ENCODE peak calls at places on chromosomes 6 and 20, in seven cellular contexts. A is osteoblast, T is bronchial epithelial cell, V is cardiac muscle cell, K is stomach, M is ovary, W is heart left ventricle. N is an unnamed sample.

GRCh38 chr20:6395695-6396094 is 272.9 kb upstream of the FERMT1 start:
- DNase-seq in A (no peak), T (peak; percentile 61), V (peak; percentile 42), K (no peak), M (no peak), W (no peak), N (no peak)

GRCh38 chr6:45661667-45662066 is 283.9 kb upstream of the SUPT3H start:
- DNase-seq in A (peak; percentile 90), T (peak; percentile 54), V (peak; percentile 27), K (no peak), M (no peak), W (no peak), N (no peak)

GRCh38 chr6:89818977-89819335 is 638 bp downstream of the MDN1 start:
- DNase-seq in A (no peak), T (peak; percentile 61), V (peak; percentile 41), K (no peak), M (no peak), W (no peak), N (no peak)

GRCh38 chr6:127956260-127956888 is 55.5 kb upstream of the THEMIS start:
- DNase-seq in A (no peak), T (peak; percentile 41), V (no peak), K (no peak), M (no peak), W (no peak), N (no peak)

GRCh38 chr6:144588674-144589325 is 303.7 kb downstream of the UTRN start:
- DNase-seq in A (no peak), T (no peak), V (peak; percentile 10), K (no peak), M (no peak), W (no peak), N (no peak)

GRCh38 chr20:45771182-45771759 is 20.4 kb downstream of the WFDC3 start:
- DNase-seq in A (peak; percentile 77), T (peak; percentile 67), V (peak; percentile 80), K (peak; percentile 89), M (peak; percentile 76), W (peak; percentile 77), N (peak; percentile 66)

GRCh38 chr6:15036690-15037245 is 209.1 kb upstream of the JARID2 start:
- DNase-seq in A (no peak), T (no peak), V (no peak), K (peak; percentile 39), M (no peak), W (peak; percentile 87), N (no peak)

GRCh38 chr6:46935687-46936086 is 13.9 kb upstream of the ADGRF5 start:
- DNase-seq in A (no peak), T (no peak), V (peak; percentile 25), K (no peak), M (no peak), W (no peak), N (peak; percentile 37)

GRCh38 chr6:111129003-111129402 is 41.7 kb downstream of the SLC16A10 start:
- DNase-seq in A (no peak), T (no peak), V (peak; percentile 25), K (peak; percentile 76), M (peak; percentile 71), W (no peak), N (no peak)

GRCh38 chr20:7924692-7925091 is 15.6 kb downstream of the HAO1 start:
- DNase-seq in A (no peak), T (peak; percentile 89), V (peak; percentile 85), K (no peak), M (no peak), W (no peak), N (no peak)

GRCh38 chr20:20217626-20218025 is 150.3 kb upstream of the INSM1 start:
- DNase-seq in A (no peak), T (no peak), V (no peak), K (no peak), M (no peak), W (no peak), N (no peak)

GRCh38 chr6:8065519-8065911 is 1.3 kb upstream of the BLOC1S5 start:
- DNase-seq in A (no peak), T (peak; percentile 54), V (no peak), K (no peak), M (no peak), W (no peak), N (no peak)

GRCh38 chr20:46243707-46244628 is 64.3 kb downstream of the CDH22 start:
- DNase-seq in A (peak; percentile 90), T (peak; percentile 97), V (peak; percentile 6), K (no peak), M (no peak), W (no peak), N (peak; percentile 34)

GRCh38 chr6:134896881-134897280 is 53.0 kb downstream of the ALDH8A1 start:
- DNase-seq in A (no peak), T (no peak), V (no peak), K (no peak), M (no peak), W (no peak), N (no peak)

GRCh38 chr6:54426995-54427394 is 118.8 kb downstream of the TINAG start:
- DNase-seq in A (peak; percentile 10), T (no peak), V (no peak), K (no peak), M (no peak), W (no peak), N (no peak)

GRCh38 chr6:125157280-125157679 is 3.7 kb downstream of the TPD52L1 start:
- DNase-seq in A (no peak), T (no peak), V (no peak), K (no peak), M (no peak), W (no peak), N (no peak)

GRCh38 chr6:25279748-25280616 is 808 bp downstream of the CARMIL1 start:
- DNase-seq in A (peak; percentile 68), T (no peak), V (no peak), K (peak; percentile 38), M (peak; percentile 54), W (no peak), N (peak; percentile 74)

GRCh38 chr6:39669943-39670342 is 55.3 kb downstream of the KIF6 start:
- DNase-seq in A (no peak), T (no peak), V (no peak), K (no peak), M (no peak), W (no peak), N (no peak)

GRCh38 chr6:160750276-160750689 is 48.2 kb downstream of the PLG start:
- DNase-seq in A (peak; percentile 15), T (peak; percentile 48), V (no peak), K (no peak), M (no peak), W (no peak), N (peak; percentile 69)

GRCh38 chr20:16314722-16315121 is 258.5 kb downstream of the KIF16B start:
- DNase-seq in A (no peak), T (no peak), V (no peak), K (no peak), M (no peak), W (no peak), N (no peak)

GRCh38 chr20:56428881-56429280 is 16.8 kb downstream of the CASS4 start:
- DNase-seq in A (no peak), T (no peak), V (no peak), K (no peak), M (no peak), W (no peak), N (no peak)

GRCh38 chr20:44198872-44199271 is 11.7 kb downstream of the OSER1 start:
- DNase-seq in A (no peak), T (no peak), V (no peak), K (no peak), M (no peak), W (no peak), N (no peak)

GRCh38 chr6:33312361-33313104 is 1.3 kb downstream of the TAPBP start:
- DNase-seq in A (peak; percentile 86), T (peak; percentile 84), V (peak; percentile 72), K (peak; percentile 78), M (peak; percentile 71), W (no peak), N (peak; percentile 96)

GRCh38 chr20:25310268-25310920 is 62.5 kb downstream of the PYGB start:
- DNase-seq in A (peak; percentile 98), T (peak; percentile 83), V (peak; percentile 67), K (peak; percentile 58), M (peak; percentile 39), W (peak; percentile 65), N (no peak)

GRCh38 chr6:44302856-44303255 is 10.3 kb downstream of the AARS2 start:
- DNase-seq in A (no peak), T (no peak), V (no peak), K (no peak), M (no peak), W (no peak), N (no peak)

GRCh38 chr6:107244082-107244741 is 128.9 kb upstream of the BEND3 start:
- DNase-seq in A (no peak), T (no peak), V (no peak), K (no peak), M (no peak), W (no peak), N (no peak)
- H3K4me3 ChIP-seq in A (no peak overlapping the region), T (no peak overlapping the region), V (no peak overlapping the region), K (no peak overlapping the region), M (no peak overlapping the region), W (no peak overlapping the region), N (no peak overlapping the region)

DNA sequence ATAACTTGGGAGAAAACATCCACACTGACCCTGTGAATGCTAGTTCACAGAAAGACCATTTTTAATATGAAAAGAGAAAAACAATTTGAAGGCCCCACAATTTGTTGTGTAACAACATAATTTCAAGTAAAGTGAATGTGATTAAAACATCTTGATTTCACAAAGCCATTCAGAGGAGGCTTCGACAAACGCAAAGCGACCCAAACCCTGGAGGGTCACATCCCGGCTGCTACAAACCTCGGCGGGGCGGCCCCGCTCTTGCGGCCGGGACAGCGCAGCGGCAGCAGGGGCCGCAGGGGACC is 14.0 kb downstream of the FOXC1 start:
- DNase-seq in A (no peak), T (no peak), V (no peak), K (peak; percentile 7), M (no peak), W (no peak), N (no peak)
- H3K27me3 ChIP-seq in A (no peaks in the 10 kb centered on the region), T (peaks cover 2% of the 10 kb centered on the region), V (peaks cover 97% of the 10 kb centered on the region), K (peaks cover 46% of the 10 kb centered on the region), M (no peaks in the 10 kb centered on the region), W (peaks cover 41% of the 10 kb centered on the region), N (peaks cover 95% of the 10 kb centered on the region)

GRCh38 chr6:4125933-4126864 is 9.2 kb downstream of the ECI2 start:
- DNase-seq in A (peak; percentile 61), T (peak; percentile 90), V (peak; percentile 89), K (no peak), M (no peak), W (no peak), N (no peak)

GRCh38 chr6:4128748-4129147 is 6.6 kb downstream of the ECI2 start:
- DNase-seq in A (no peak), T (no peak), V (peak; percentile 40), K (no peak), M (no peak), W (no peak), N (no peak)

GRCh38 chr6:4129446-4129845 is 5.9 kb downstream of the ECI2 start:
- DNase-seq in A (peak; percentile 48), T (no peak), V (no peak), K (no peak), M (no peak), W (no peak), N (no peak)

GRCh38 chr6:4130357-4130987 is 4.9 kb downstream of the ECI2 start:
- DNase-seq in A (no peak), T (peak; percentile 17), V (no peak), K (peak; percentile 92), M (no peak), W (no peak), N (no peak)

GRCh38 chr6:4128072-4128471 is 7.3 kb downstream of the ECI2 start:
- DNase-seq in A (no peak), T (no peak), V (peak; percentile 21), K (no peak), M (no peak), W (no peak), N (no peak)
- H3K36me3 ChIP-seq in A (peaks cover 55% of the 10 kb centered on the region), T (peaks cover 7% of the 10 kb centered on the region), V (peaks cover 48% of the 10 kb centered on the region), K (peaks cover 90% of the 10 kb centered on the region), M (no peaks in the 10 kb centered on the region), W (peaks cover 100% of the 10 kb centered on the region), N (peaks cover 14% of the 10 kb centered on the region)

GRCh38 chr20:22586645-22587310 is 2.4 kb upstream of the FOXA2 start:
- DNase-seq in A (no peak), T (no peak), V (peak; percentile 26), K (peak; percentile 79), M (no peak), W (no peak), N (peak; percentile 91)
- H3K4me3 ChIP-seq in A (no peak overlapping the region), T (peak overlapping the region; percentile 39), V (no peak overlapping the region), K (peak overlapping the region; percentile 24), M (no peak overlapping the region), W (no peak overlapping the region), N (peak overlapping the region; percentile 35)